ENCODE peak calls at places on chromosomes 16 and 17, in seven cellular contexts. X is upper lobe of right lung, H is left lung, Y is Peyer's patch, E is fibroblast of lung, A is astrocyte, W is stomach. F is an unnamed sample. For H3K4me1, the result is how much of the 10 kb centered on the place peaks cover.

GRCh38 chr17:5413682-5414081 is 5.8 kb downstream of the NUP88 start:
- DNase-seq in X (no peak), H (no peak), Y (no peak), E (peak), A (peak), W (no peak), F (peak)

GRCh38 chr17:75652934-75653549 is 13.9 kb downstream of the RECQL5 start:
- DNase-seq in X (peak), H (no peak), Y (no peak), E (peak), A (peak), W (no peak), F (no peak)

GRCh38 chr16:30011505-30012480 is 966 bp upstream of the DOC2A start:
- DNase-seq in X (no peak), H (no peak), Y (no peak), E (no peak), A (no peak), W (no peak), F (no peak)

GRCh38 chr17:67107811-67108210 is 63.5 kb downstream of the CACNG1 start:
- DNase-seq in X (no peak), H (no peak), Y (no peak), E (no peak), A (peak), W (no peak), F (no peak)

GRCh38 chr16:1097800-1098199 is 1.8 kb upstream of the C1QTNF8 start:
- DNase-seq in X (no peak), H (no peak), Y (no peak), E (no peak), A (no peak), W (no peak), F (no peak)

GRCh38 chr17:80618304-80618703 is 73.7 kb downstream of the RPTOR start:
- DNase-seq in X (no peak), H (no peak), Y (no peak), E (no peak), A (no peak), W (no peak), F (no peak)

GRCh38 chr16:82043680-82044584 is 8.9 kb downstream of the HSD17B2 start:
- DNase-seq in X (no peak), H (no peak), Y (no peak), E (peak), A (peak), W (no peak), F (no peak)

GRCh38 chr16:61150351-61150750 is 885.9 kb downstream of the CDH8 start:
- DNase-seq in X (no peak), H (no peak), Y (no peak), E (no peak), A (no peak), W (no peak), F (no peak)

GRCh38 chr17:47889734-47890529 is 6.1 kb upstream of the SP2 start:
- DNase-seq in X (peak), H (peak), Y (peak), E (peak), A (peak), W (peak), F (peak)

GRCh38 chr17:38917259-38917658 is 8.2 kb upstream of the LASP1NB start:
- DNase-seq in X (no peak), H (no peak), Y (no peak), E (no peak), A (no peak), W (no peak), F (no peak)

GRCh38 chr16:25297151-25297787 is 39.6 kb upstream of the ZKSCAN2 start:
- DNase-seq in X (no peak), H (no peak), Y (no peak), E (no peak), A (no peak), W (no peak), F (no peak)

GRCh38 chr16:69073181-69073669 is 32.2 kb upstream of the HAS3 start:
- DNase-seq in X (no peak), H (no peak), Y (peak), E (peak), A (peak), W (no peak), F (no peak)

GRCh38 chr17:80281516-80281915 is 20.9 kb downstream of the RNF213 start:
- DNase-seq in X (no peak), H (no peak), Y (no peak), E (no peak), A (no peak), W (no peak), F (no peak)

GRCh38 chr17:28622186-28622585 is 8.2 kb upstream of the RSKR start:
- DNase-seq in X (no peak), H (no peak), Y (no peak), E (no peak), A (no peak), W (no peak), F (no peak)

DNA sequence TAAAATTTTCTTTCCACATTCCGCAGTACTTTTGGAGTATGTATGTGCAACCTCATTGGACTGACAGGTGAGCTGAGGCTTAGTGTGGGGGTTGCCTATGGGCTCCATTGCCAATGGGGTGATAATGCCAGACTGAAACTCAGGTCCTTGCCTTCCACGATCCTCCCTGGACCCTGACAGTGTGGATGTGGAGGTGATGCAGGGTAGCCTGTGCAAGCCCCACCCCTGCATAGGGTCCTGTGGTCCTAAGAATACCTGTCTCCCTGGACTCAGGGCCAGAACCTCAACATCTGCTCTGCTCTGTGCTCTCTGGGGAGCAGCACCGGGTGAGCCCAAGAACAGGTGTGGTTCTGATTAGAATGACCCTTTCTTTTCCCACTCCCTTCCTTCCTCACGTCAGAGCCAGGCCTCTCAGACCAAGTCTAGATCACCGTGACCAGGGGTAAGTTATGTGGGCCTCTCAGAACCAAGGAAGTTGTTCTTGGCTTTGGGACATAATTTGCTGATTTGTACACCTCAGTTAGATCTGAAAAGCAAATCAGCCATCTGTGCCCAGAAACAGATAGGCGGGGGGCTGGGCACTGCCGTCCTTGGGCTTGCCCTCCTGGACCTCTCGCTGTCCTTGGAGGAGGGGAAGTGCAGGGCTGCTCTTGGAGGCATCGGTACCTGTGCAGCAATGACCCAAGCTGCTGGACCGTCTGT is 8.4 kb upstream of the TNS4 start:
- DNase-seq in X (no peak), H (peak), Y (no peak), E (no peak), A (no peak), W (no peak), F (no peak)
- H3K4me1 ChIP-seq in X (under half), H (under half), Y (under half), E (under half), A (under half), W (under half), F (under half)

GRCh38 chr17:78838574-78839005 is 2.0 kb downstream of the USP36 start:
- DNase-seq in X (no peak), H (no peak), Y (no peak), E (no peak), A (no peak), W (peak), F (peak)

GRCh38 chr17:78840530-78840779 is 159 bp downstream of the USP36 start:
- DNase-seq in X (no peak), H (no peak), Y (no peak), E (no peak), A (no peak), W (no peak), F (no peak)

GRCh38 chr17:78839173-78839761 is 1.3 kb downstream of the USP36 start:
- DNase-seq in X (no peak), H (no peak), Y (no peak), E (no peak), A (peak), W (no peak), F (no peak)

GRCh38 chr17:78840780-78841611 is at the start of gene USP36:
- DNase-seq in X (peak), H (peak), Y (peak), E (peak), A (peak), W (peak), F (peak)

DNA sequence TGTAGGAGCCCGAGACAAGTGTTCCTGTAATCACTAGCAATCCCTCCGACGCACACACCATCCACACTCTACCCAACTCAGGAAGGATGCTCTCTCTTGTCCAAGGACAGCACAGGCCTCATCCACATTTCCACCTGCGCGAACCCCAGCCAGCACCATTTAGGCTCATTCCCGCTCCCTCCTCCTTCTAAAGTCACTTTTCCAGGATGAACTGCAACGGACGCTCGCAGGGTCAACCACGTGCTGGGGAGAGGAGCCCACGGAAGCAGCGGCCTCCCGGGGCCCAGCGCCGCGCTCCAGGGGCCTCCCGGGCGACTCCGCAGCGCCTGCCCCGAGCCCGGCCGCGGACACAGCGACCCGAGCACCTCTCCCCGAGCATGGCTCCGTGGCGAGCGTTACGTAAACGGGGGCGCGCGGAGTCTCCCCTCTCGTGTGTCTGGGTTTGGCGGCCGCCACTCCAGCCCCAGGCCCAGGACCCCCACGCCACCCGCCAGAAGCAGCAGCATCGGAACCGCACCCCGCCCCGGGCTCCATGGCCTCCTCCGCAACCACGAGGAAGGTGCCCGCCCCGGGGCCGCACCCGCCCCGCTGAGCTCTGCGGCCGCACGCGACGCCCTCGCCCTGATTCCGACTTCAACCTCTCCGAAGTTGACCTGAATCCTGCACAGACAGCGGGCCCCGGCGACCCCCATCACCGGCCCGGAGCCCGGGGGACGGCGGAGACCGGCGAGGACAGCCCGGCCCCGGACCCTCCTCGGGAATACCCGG is 668 bp downstream of the USP36 start:
- DNase-seq in X (peak), H (peak), Y (peak), E (peak), A (peak), W (peak), F (peak)
- TF ChIP-seq CTCF in X (no peak), H (no peak), Y (no peak), E (no peak), A (no peak), W (no peak), F (no peak)

GRCh38 chr17:36977066-36977465 is 28.3 kb downstream of the AATF start:
- DNase-seq in X (no peak), H (no peak), Y (no peak), E (no peak), A (no peak), W (no peak), F (no peak)
- H3K27ac ChIP-seq in X (no peak), H (no peak), Y (no peak), E (no peak), A (no peak), W (no peak), F (no peak)

DNA sequence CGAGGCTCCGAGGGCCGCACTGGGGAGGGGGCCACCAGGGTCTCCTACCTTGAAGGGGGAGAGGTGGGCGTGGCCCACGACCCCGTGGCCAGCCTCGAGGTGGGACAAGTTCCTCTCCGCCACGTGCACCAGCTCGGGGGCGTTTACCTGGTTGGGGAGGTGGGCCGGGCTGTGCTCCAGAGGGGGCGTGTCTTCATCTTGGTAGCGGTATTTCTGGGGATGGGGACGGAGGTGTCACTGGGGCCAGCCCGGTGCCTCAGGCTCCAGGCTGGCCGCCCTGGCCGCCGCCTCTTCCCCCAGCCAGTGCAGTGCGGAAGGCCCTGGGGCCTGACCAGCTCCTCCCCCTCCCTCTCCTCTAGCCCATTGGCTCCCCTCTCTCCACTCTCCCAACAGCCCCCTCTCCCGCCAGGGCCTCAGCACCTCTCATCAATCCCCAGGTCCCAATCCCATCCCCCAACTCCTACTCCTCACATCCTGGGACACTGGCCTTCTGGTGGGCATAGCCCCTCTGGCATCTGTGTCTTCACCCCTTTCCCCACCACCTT is 11.5 kb downstream of the DLG4 start:
- DNase-seq in X (no peak), H (no peak), Y (no peak), E (no peak), A (no peak), W (no peak), F (no peak)
- H3K4me1 ChIP-seq in X (under half), H (under half), Y (under half), E (under half), A (under half), W (under half), F (under half)

DNA sequence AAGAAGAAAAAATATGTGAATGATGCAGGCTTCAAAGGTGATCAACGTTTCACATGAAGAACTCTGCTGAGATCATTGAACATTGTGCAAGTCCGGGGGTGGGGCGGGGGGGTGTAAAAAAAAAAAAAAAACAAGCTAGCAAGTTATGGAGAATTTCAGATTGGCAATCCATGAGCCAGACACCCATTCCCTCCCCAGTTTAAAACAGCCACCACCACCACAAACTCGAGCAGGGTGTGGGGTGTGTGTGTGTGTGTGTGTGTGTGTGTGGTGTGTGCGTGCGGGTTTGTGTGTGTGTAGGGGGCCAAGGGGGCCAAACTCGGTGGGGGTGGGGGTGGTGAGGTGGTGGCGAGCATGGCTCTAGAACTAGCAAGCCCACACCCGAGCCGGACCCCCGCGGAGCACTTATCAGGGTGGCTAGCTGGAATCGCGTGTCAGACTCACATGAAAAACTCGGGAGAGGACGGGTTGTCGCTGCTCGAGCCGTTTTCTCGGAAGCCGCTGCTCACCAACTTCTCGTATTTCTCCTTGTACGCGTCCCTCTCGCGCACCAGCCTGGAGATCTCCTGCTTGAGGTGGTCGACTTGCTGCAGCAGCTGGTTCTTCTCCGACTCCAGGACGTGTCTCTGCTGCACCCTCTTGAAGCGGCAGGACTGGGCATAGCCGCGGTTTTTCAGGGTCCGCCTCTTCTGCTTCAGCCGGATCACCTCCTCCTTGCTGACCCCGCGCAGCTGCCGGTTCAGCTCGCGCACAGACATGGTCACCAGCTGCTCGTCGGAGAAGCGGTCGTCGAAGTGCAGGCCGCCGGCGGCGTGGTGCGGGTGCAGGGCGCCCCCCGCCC is 2.0 kb downstream of the MAF start:
- DNase-seq in X (peak), H (peak), Y (peak), E (peak), A (peak), W (peak), F (peak)
- TF ChIP-seq CTCF in X (peak), H (peak), Y (no peak), E (no peak), A (no peak), W (no peak), F (no peak)

DNA sequence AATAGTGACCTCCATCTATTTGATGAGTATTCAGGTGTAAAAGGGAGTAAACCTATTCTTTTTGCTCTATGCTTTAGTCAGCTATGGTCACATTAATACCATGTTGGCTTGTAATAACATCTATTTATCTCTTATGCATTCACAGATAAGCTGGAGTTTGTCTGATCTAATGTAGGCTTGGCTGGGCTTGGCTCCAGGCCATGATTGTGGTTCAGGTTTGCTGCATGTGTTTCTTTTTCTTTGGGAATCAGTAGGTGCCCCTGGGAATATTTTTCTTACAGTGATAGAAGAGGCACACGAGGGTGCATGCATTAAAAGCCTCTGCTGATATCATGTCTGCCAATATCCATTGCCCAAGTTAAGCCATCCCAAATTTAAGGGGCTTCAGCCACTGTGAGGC is 22.4 kb upstream of the TOX3 start:
- DNase-seq in X (no peak), H (no peak), Y (no peak), E (no peak), A (no peak), W (peak), F (no peak)
- H3K27ac ChIP-seq in X (no peak), H (no peak), Y (no peak), E (no peak), A (no peak), W (no peak), F (no peak)

GRCh38 chr16:70573451-70574121 is 50.0 kb downstream of the SF3B3 start:
- DNase-seq in X (no peak), H (no peak), Y (no peak), E (peak), A (peak), W (no peak), F (no peak)
- H3K4me1 ChIP-seq in X (half or more), H (under half), Y (under half), E (under half), A (half or more), W (under half), F (under half)

GRCh38 chr16:88632587-88632930 is 5.8 kb upstream of the IL17C start:
- DNase-seq in X (no peak), H (no peak), Y (no peak), E (no peak), A (no peak), W (no peak), F (no peak)

GRCh38 chr16:88631920-88632586 is 6.3 kb upstream of the IL17C start:
- DNase-seq in X (no peak), H (no peak), Y (no peak), E (no peak), A (no peak), W (no peak), F (no peak)

GRCh38 chr16:88634994-88635670 is 3.2 kb upstream of the IL17C start:
- DNase-seq in X (no peak), H (no peak), Y (no peak), E (no peak), A (no peak), W (no peak), F (no peak)

GRCh38 chr16:88634141-88634993 is 4.0 kb upstream of the IL17C start:
- DNase-seq in X (peak), H (peak), Y (peak), E (peak), A (no peak), W (peak), F (peak)

DNA sequence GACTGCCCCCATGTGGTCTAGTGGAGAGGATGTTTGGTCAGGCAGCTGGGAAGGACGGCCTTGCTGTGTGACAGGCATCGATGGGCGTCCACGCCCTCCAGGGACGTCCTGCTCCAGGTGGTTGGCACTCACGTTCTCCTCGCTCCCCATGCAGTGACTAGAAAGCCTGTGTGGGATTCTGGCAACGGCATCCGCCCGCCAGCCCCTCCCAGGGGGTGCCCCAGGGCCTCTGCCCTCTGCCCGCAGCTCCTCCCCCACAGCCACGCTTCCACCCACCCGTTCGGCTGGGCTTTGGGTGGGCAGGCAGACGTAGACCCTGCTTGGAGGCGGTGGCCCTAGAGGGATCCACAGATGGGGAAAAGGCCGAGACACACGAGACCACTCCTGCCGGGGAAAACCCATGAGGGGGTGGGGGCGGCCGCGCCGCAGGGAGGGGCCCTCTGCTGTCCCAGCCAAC is 4.7 kb upstream of the IL17C start:
- DNase-seq in X (peak), H (no peak), Y (no peak), E (no peak), A (no peak), W (peak), F (peak)
- TF ChIP-seq CTCF in X (peak), H (peak), Y (no peak), E (no peak), A (no peak), W (no peak), F (peak)